ENCODE peak calls at places on chromosome 15, in four cellular contexts. G, E, O and Q are unnamed samples.

GRCh38 chr15:76196949-76197315 is 114.3 kb downstream of the ETFA start:
- DNase-seq in G (no peak), E (no peak), O (no peak), Q (no peak)

GRCh38 chr15:76181705-76182107 is 121.9 kb downstream of the TMEM266 start:
- DNase-seq in G (no peak), E (no peak), O (no peak), Q (no peak)

GRCh38 chr15:64070965-64071851 is 22.4 kb downstream of the CIAO2A start:
- DNase-seq in G (no peak), E (no peak), O (peak), Q (no peak)

GRCh38 chr15:48002772-48003171 is 118.0 kb upstream of the SLC24A5 start:
- DNase-seq in G (no peak), E (no peak), O (no peak), Q (no peak)

GRCh38 chr15:80068578-80068977 is 9.1 kb downstream of the ZFAND6 start:
- DNase-seq in G (no peak), E (no peak), O (no peak), Q (no peak)

GRCh38 chr15:66679657-66680108 is 22.4 kb upstream of the SMAD6 start:
- DNase-seq in G (peak), E (no peak), O (peak), Q (peak)

GRCh38 chr15:62558640-62559039 is 393.6 kb upstream of the C2CD4B start:
- DNase-seq in G (no peak), E (no peak), O (peak), Q (no peak)

GRCh38 chr15:72491768-72492167 is 17.6 kb downstream of the ARIH1 start:
- DNase-seq in G (no peak), E (no peak), O (no peak), Q (no peak)

GRCh38 chr15:60395276-60396011 is 2.3 kb downstream of the ANXA2 start:
- DNase-seq in G (no peak), E (no peak), O (no peak), Q (no peak)

GRCh38 chr15:32721594-32721993 is 3.8 kb downstream of the GREM1 start:
- DNase-seq in G (no peak), E (no peak), O (no peak), Q (no peak)

GRCh38 chr15:62977952-62978811 is 64.4 kb upstream of the TPM1 start:
- DNase-seq in G (no peak), E (no peak), O (no peak), Q (no peak)

DNA sequence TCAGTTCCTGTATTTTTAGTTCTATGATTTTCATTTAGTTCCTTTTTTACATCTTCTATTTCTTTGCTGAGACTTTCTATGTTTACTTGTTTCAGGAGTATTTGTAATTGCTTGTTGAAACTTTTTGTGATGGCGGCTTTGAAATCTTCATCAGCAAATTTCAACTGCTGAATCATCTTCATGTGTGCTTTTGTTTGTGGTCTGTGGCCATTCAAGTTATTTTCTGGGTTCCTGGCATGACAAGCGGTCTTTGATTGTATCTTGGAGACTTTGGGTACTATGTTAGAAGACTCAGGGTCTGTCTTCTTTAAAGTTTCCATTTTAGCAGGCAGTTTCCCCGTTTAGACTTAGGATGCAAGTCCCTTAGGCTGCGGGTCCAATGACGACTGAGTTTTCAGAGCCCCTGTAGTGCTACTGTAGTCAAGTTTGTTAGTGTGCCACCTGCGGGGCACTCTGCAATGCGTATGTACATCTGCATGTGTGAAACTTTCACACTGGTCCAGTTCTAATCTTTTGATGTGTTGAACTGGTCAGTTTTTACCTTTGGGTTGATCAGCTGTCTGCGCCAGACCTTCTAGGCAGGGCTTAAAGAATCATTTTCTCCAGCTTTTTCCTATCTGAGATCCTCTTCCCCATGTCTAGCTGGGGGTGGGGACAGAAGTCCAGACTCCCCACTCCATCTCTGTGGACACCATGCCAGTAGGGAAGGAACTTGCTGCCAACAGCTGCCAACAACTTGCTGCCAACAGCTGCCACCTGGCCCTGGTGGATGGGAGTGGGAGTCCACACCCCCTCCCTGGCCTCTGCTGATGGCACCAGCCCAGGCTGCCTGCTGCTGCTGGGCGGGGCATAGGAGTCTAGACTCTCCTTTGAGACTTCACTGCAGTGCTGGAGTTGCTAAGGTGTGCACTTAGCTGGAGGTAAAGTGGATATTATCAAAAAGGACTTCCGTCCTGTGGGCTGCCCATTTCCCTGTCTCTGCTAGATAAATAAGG is 190.9 kb downstream of the TJP1 start:
- DNase-seq in G (no peak), E (no peak), O (no peak), Q (no peak)
- TF ChIP-seq SUZ12 in G (no peak), E (no peak), O (no peak), Q (no peak)

GRCh38 chr15:44729394-44729913 is 6.9 kb upstream of the TRIM69 start:
- DNase-seq in G (no peak), E (no peak), O (no peak), Q (no peak)

GRCh38 chr15:44726136-44726535 is 10.2 kb upstream of the TRIM69 start:
- DNase-seq in G (no peak), E (no peak), O (no peak), Q (no peak)

GRCh38 chr15:44728576-44729393 is 7.5 kb upstream of the TRIM69 start:
- DNase-seq in G (peak), E (peak), O (peak), Q (peak)

GRCh38 chr15:44727462-44728231 is 8.7 kb upstream of the TRIM69 start:
- DNase-seq in G (no peak), E (no peak), O (no peak), Q (no peak)

DNA sequence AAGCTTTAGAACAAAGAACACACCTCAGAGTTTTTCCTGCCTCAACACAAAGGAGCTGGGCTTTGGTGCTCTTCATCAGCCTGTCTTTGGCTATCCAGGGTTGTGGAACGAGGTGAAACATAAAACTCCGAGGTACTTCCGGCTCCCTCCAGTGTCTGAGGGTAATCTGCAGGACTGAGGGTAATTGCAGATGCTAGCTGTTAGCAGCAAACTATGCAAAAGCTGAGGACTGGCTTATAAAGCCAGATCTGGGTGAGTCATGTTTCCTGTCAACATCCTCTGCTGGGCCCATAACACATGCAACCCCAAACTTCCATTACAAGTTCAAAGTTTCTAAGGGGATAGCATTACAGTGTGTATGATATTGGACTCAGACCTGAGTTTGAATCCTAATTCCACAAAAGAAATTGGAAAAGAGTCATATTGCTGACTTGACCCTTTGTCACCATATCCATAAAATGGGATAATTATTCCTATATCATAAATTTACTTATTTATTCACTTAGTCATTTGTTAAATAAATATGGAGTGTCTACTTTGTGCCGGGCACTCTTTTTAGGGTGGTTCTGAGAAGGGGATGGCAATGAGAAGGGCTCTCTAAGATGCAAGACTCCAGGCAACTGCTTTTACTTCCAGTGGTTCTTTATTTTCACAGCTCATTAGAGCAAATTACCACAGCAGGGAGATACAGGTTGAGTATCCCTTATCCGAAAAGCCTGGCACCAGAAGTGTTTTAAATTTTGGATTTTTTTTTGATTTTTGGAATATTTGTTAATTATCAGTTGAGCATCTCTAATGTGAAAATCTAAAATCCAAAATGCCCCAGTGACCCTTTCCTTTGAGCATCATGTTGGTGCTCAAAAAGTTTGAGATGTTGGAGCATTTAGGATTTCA is 9.5 kb upstream of the TRIM69 start:
- DNase-seq in G (no peak), E (no peak), O (peak), Q (no peak)
- TF ChIP-seq SUZ12 in G (no peak), E (no peak), O (no peak), Q (no peak)

GRCh38 chr15:42405876-42406482 is 46.7 kb downstream of the CAPN3 start:
- DNase-seq in G (no peak), E (no peak), O (peak), Q (no peak)

GRCh38 chr15:42402806-42403205 is 43.5 kb downstream of the CAPN3 start:
- DNase-seq in G (no peak), E (no peak), O (no peak), Q (no peak)

GRCh38 chr15:42404461-42405235 is 45.3 kb downstream of the CAPN3 start:
- DNase-seq in G (no peak), E (no peak), O (peak), Q (no peak)

GRCh38 chr15:42403389-42403788 is 44.1 kb downstream of the CAPN3 start:
- DNase-seq in G (no peak), E (no peak), O (no peak), Q (no peak)

GRCh38 chr15:42401544-42402478 is 42.5 kb downstream of the CAPN3 start:
- DNase-seq in G (no peak), E (no peak), O (no peak), Q (no peak)
- TF ChIP-seq SUZ12 in G (no peak), E (no peak), O (no peak), Q (no peak)

DNA sequence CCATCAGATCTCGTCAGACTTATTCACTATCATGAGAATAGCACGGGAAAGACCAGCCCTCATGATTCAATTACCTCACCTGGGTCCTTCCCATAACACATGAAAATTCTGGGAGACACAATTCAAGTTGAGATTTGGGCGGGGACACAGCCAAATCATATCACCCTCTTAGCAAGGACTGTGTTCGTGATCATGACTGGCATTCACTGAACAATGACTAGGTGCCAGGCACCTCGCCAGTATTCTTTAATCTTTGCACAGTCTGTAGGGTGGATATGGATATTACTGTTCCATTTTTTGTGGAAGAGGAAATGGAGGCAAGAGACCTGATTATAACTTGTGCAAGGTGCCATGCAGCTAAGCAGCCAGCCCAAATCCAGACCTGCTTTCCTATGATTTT is 77.5 kb downstream of the IGF1R start:
- DNase-seq in G (no peak), E (no peak), O (no peak), Q (no peak)
- TF ChIP-seq SUZ12 in G (no peak), E (no peak), O (no peak), Q (no peak)